ENCODE peak calls at places on chromosomes 13 and 19, in six cellular contexts. T is CD8-positive, alpha-beta T cell; I is Panc1; B is dorsolateral prefrontal cortex; A is CD4-positive, CD25-positive, alpha-beta regulatory T cell; J is GM23248. Z is an unnamed sample.

GRCh38 chr13:41011382-41011956 is 7.6 kb downstream of the ELF1 start:
- DNase-seq in T (no peak), I (no peak), B (no peak), A (no peak), J (no peak), Z (no peak)

GRCh38 chr13:46149272-46150133 is 32.5 kb downstream of the LCP1 start:
- DNase-seq in T (no peak), I (no peak), B (no peak), A (no peak), J (peak; percentile 32), Z (no peak)

GRCh38 chr19:42121666-42122069 is 10.6 kb downstream of the POU2F2 start:
- DNase-seq in T (peak; percentile 80), I (no peak), B (peak; percentile 27), A (peak; percentile 87), J (peak; percentile 85), Z (no peak)

GRCh38 chr19:21101511-21102242 is 19.7 kb downstream of the ZNF714 start:
- DNase-seq in T (no peak), I (no peak), B (no peak), A (no peak), J (peak; percentile 16), Z (no peak)

GRCh38 chr13:96967248-96967745 is 27.0 kb downstream of the OXGR1 start:
- DNase-seq in T (no peak), I (no peak), B (no peak), A (no peak), J (peak; percentile 34), Z (no peak)

GRCh38 chr13:70310720-70311119 is 202.5 kb upstream of the KLHL1 start:
- DNase-seq in T (no peak), I (peak; percentile 17), B (peak; percentile 38), A (no peak), J (no peak), Z (no peak)

GRCh38 chr13:28425796-28426195 is 69.1 kb downstream of the FLT1 start:
- DNase-seq in T (no peak), I (no peak), B (no peak), A (no peak), J (no peak), Z (no peak)

GRCh38 chr19:42325896-42326771 is 699 bp downstream of the MEGF8 start:
- DNase-seq in T (peak; percentile 24), I (no peak), B (no peak), A (peak; percentile 42), J (peak; percentile 51), Z (no peak)

GRCh38 chr19:57406516-57407123 is 4.3 kb upstream of the ZNF17 start:
- DNase-seq in T (peak; percentile 57), I (peak; percentile 64), B (peak; percentile 56), A (peak; percentile 66), J (peak; percentile 80), Z (no peak)

GRCh38 chr19:48511800-48512503 is at the start of gene LMTK3:
- DNase-seq in T (peak; percentile 78), I (no peak), B (peak; percentile 93), A (peak; percentile 94), J (peak; percentile 50), Z (no peak)

GRCh38 chr19:53772943-53773342 is 51.2 kb downstream of the NLRP12 start:
- DNase-seq in T (peak; percentile 21), I (peak; percentile 71), B (peak; percentile 55), A (peak; percentile 56), J (peak; percentile 61), Z (no peak)

DNA sequence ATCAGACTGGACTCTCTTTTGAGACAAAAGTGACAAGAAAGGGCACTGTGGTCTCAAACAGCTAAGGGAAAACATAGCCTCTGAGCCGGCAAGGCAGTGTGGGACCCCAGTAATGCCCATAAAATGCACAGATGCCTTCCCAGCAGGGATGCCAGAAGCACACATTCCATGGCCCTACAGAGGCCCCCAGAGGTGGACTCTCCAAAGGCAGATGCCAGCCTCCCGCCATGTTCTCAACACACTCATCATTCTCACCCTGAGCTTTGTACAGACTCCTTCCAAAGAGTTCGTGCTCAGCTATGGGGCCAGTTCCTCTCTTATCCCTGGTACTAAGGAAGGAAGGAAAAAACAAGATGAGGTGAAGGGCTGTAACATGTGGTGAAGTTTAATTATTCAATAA is 67.1 kb upstream of the ATP12A start:
- DNase-seq in T (no peak), I (no peak), B (no peak), A (no peak), J (no peak), Z (no peak)
- H3K4me3 ChIP-seq in T (no peak overlapping the region), I (no peak overlapping the region), B (no peak overlapping the region), A (no peak overlapping the region), J (no peak overlapping the region), Z (no peak overlapping the region)

GRCh38 chr19:38879400-38879751 is 1.3 kb upstream of the RINL start:
- DNase-seq in T (no peak), I (no peak), B (no peak), A (no peak), J (no peak), Z (no peak)

GRCh38 chr19:38880076-38880881 is 2.2 kb upstream of the RINL start:
- DNase-seq in T (no peak), I (no peak), B (no peak), A (no peak), J (no peak), Z (no peak)

GRCh38 chr19:38880882-38881609 is 3.0 kb upstream of the RINL start:
- DNase-seq in T (no peak), I (no peak), B (no peak), A (no peak), J (no peak), Z (no peak)

GRCh38 chr19:38877781-38878574 is at the start of gene RINL:
- DNase-seq in T (peak; percentile 68), I (no peak), B (no peak), A (peak; percentile 92), J (no peak), Z (peak; percentile 49)

DNA sequence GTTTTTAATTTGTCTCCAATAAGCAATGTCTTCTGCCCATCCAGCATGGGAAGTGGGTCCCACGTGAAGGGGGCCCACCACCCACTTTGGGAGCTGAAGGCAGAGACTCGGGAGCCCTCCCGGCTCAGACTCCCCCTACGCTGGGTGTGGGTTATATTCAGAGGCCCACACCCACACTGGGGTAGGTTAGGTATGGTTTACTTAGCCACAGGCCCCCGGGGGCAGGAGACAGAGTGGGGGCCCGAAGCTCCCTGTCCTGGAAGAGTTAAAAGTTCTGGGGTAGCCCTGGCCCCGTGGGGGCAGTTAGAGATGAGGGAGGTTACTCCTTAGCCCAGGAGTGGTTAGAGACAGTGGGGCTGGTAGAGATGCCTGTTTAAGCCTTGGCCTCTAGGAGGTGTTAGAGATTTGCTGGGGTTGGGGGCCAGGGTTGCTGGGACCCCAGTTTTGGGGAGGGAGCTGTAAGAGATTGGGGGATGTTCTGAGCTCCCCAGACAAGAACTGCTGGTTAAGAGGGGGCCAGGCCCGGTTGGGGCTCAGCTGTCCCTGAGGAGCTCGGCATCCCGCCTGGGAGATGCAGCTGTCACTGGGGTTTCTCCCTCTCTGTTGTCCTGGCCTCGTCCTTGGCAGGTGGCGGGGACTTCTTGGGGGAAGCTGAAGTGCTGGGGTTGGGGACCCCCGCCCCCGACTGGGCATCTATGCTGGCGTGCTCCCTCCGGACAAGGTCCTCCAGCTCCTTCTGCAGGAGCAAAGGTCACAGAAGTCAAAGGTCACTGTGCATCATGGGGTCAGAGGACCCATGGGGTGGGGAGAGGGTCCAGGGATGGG is 712 bp upstream of the RINL start:
- DNase-seq in T (no peak), I (no peak), B (no peak), A (no peak), J (no peak), Z (no peak)
- H3K4me3 ChIP-seq in T (peak overlapping the region; percentile 65), I (no peak overlapping the region), B (no peak overlapping the region), A (peak overlapping the region; percentile 62), J (no peak overlapping the region), Z (peak overlapping the region; percentile 83)

GRCh38 chr13:42274386-42275097 is 2.6 kb downstream of the AKAP11 start:
- DNase-seq in T (no peak), I (no peak), B (no peak), A (no peak), J (no peak), Z (no peak)
- H3K4me3 ChIP-seq in T (no peak overlapping the region), I (no peak overlapping the region), B (no peak overlapping the region), A (peak overlapping the region; percentile 89), J (peak overlapping the region; percentile 85), Z (peak overlapping the region; percentile 85)

GRCh38 chr19:7904074-7905020 is 670 bp downstream of the MAP2K7 start:
- DNase-seq in T (no peak), I (no peak), B (no peak), A (peak; percentile 68), J (no peak), Z (no peak)

GRCh38 chr19:7905859-7906258 is 2.2 kb downstream of the MAP2K7 start:
- DNase-seq in T (no peak), I (no peak), B (no peak), A (no peak), J (no peak), Z (no peak)

GRCh38 chr19:7903244-7904073 is at the start of gene MAP2K7:
- DNase-seq in T (peak; percentile 100), I (peak; percentile 95), B (peak; percentile 98), A (peak; percentile 99), J (peak; percentile 100), Z (peak; percentile 96)

GRCh38 chr19:7907122-7907521 is 3.4 kb downstream of the MAP2K7 start:
- DNase-seq in T (no peak), I (no peak), B (no peak), A (no peak), J (no peak), Z (no peak)

GRCh38 chr19:7905298-7905697 is 1.6 kb downstream of the MAP2K7 start:
- DNase-seq in T (no peak), I (no peak), B (no peak), A (no peak), J (no peak), Z (no peak)
- H3K4me3 ChIP-seq in T (no peak overlapping the region), I (peak overlapping the region; percentile 80), B (peak overlapping the region; percentile 61), A (peak overlapping the region; percentile 61), J (peak overlapping the region; percentile 83), Z (no peak overlapping the region)

Z was measured in GM12864.